ENCODE peak calls at places on chromosome 1, in four cellular contexts. I is stimulated activated CD8-positive, alpha-beta memory T cell treated with anti-CD3 and anti-CD28 coated beads, Interleukin-15, amount 100 ng/mL, for 4 hours; O is A172; W is mesenchymal stem cell. K is an unnamed sample.

GRCh38 chr1:30551603-30552002 is 171.8 kb downstream of the MATN1 start:
- DNase-seq in W (no peak), I (no peak), O (no peak), K (no peak)

GRCh38 chr1:200124309-200124708 is 96.8 kb downstream of the NR5A2 start:
- DNase-seq in W (no peak), O (no peak), I (no peak), K (no peak)

GRCh38 chr1:54372978-54373377 is 33.2 kb downstream of the SSBP3 start:
- DNase-seq in O (no peak), W (no peak), I (no peak), K (no peak)

GRCh38 chr1:172650474-172651193 is 8.3 kb upstream of the FASLG start:
- DNase-seq in O (no peak), I (no peak), W (no peak), K (no peak)

GRCh38 chr1:7899741-7900140 is 40.9 kb downstream of the TNFRSF9 start:
- DNase-seq in O (peak), I (no peak), W (peak), K (no peak)

GRCh38 chr1:51423098-51423821 is 92.9 kb upstream of the TTC39A start:
- DNase-seq in I (no peak), W (peak), O (no peak), K (peak)

GRCh38 chr1:96808186-96808585 is 86.6 kb downstream of the PTBP2 start:
- DNase-seq in I (no peak), W (peak), O (no peak), K (no peak)

GRCh38 chr1:156195853-156196252 is 1.9 kb downstream of the SLC25A44 start:
- DNase-seq in W (no peak), O (no peak), I (no peak), K (no peak)

GRCh38 chr1:228515200-228515834 is 28.1 kb downstream of the RNF187 start:
- DNase-seq in I (no peak), W (peak), O (peak), K (peak)

GRCh38 chr1:159012495-159012894 is 2.8 kb downstream of the IFI16 start:
- DNase-seq in W (peak), I (peak), O (peak), K (no peak)

K was measured in NT2/D1.